ENCODE peak calls at places on chromosomes 2 and 18, in ten cellular contexts. One of them, this sample, is unnamed. For H3K36me3, the result is how much of the 10 kb centered on the place peaks cover.

GRCh38 chr2:221549143-221549542 is 23.0 kb downstream of the EPHA4 start:
- DNase-seq in tibial artery: no peak
- DNase-seq in psoas muscle: no peak
- DNase-seq in PC-3: no peak
- DNase-seq in neural progenitor cell: no peak
- DNase-seq in HCT116: no peak
- DNase-seq in Caco-2: no peak
- DNase-seq in fibroblast of lung: peak
- DNase-seq in mucosa of descending colon: no peak
- DNase-seq in transverse colon: no peak
- DNase-seq in this sample: no peak

GRCh38 chr2:188079176-188079575 is 212.5 kb upstream of the GULP1 start:
- DNase-seq in tibial artery: no peak
- DNase-seq in psoas muscle: no peak
- DNase-seq in PC-3: no peak
- DNase-seq in neural progenitor cell: no peak
- DNase-seq in HCT116: no peak
- DNase-seq in Caco-2: no peak
- DNase-seq in fibroblast of lung: peak
- DNase-seq in mucosa of descending colon: no peak
- DNase-seq in transverse colon: no peak
- DNase-seq in this sample: no peak

GRCh38 chr2:219142329-219142728 is 18.3 kb downstream of the NHEJ1 start:
- DNase-seq in tibial artery: peak
- DNase-seq in psoas muscle: peak
- DNase-seq in PC-3: peak
- DNase-seq in neural progenitor cell: no peak
- DNase-seq in HCT116: peak
- DNase-seq in Caco-2: no peak
- DNase-seq in fibroblast of lung: peak
- DNase-seq in mucosa of descending colon: no peak
- DNase-seq in transverse colon: no peak
- DNase-seq in this sample: no peak

GRCh38 chr2:171320208-171320621 is 113.6 kb downstream of the METTL8 start:
- DNase-seq in tibial artery: no peak
- DNase-seq in psoas muscle: no peak
- DNase-seq in PC-3: no peak
- DNase-seq in neural progenitor cell: no peak
- DNase-seq in HCT116: no peak
- DNase-seq in Caco-2: no peak
- DNase-seq in fibroblast of lung: no peak
- DNase-seq in mucosa of descending colon: no peak
- DNase-seq in transverse colon: no peak
- DNase-seq in this sample: no peak

GRCh38 chr2:128535928-128536327 is 217.3 kb upstream of the HS6ST1 start:
- DNase-seq in tibial artery: no peak
- DNase-seq in psoas muscle: no peak
- DNase-seq in PC-3: peak
- DNase-seq in neural progenitor cell: no peak
- DNase-seq in HCT116: peak
- DNase-seq in Caco-2: no peak
- DNase-seq in fibroblast of lung: peak
- DNase-seq in mucosa of descending colon: no peak
- DNase-seq in transverse colon: no peak
- DNase-seq in this sample: peak

GRCh38 chr18:47552783-47553182 is 301.3 kb upstream of the SKOR2 start:
- DNase-seq in tibial artery: no peak
- DNase-seq in psoas muscle: no peak
- DNase-seq in PC-3: no peak
- DNase-seq in neural progenitor cell: no peak
- DNase-seq in HCT116: no peak
- DNase-seq in Caco-2: no peak
- DNase-seq in fibroblast of lung: no peak
- DNase-seq in mucosa of descending colon: no peak
- DNase-seq in transverse colon: no peak
- DNase-seq in this sample: no peak

GRCh38 chr2:121485039-121485438 is 45.6 kb upstream of the RNU4ATAC start:
- DNase-seq in tibial artery: no peak
- DNase-seq in psoas muscle: no peak
- DNase-seq in PC-3: peak
- DNase-seq in neural progenitor cell: no peak
- DNase-seq in HCT116: no peak
- DNase-seq in Caco-2: no peak
- DNase-seq in fibroblast of lung: peak
- DNase-seq in mucosa of descending colon: no peak
- DNase-seq in transverse colon: no peak
- DNase-seq in this sample: no peak

GRCh38 chr2:127606594-127607398 is 39.2 kb upstream of the GPR17 start:
- DNase-seq in tibial artery: no peak
- DNase-seq in psoas muscle: no peak
- DNase-seq in PC-3: no peak
- DNase-seq in neural progenitor cell: no peak
- DNase-seq in HCT116: no peak
- DNase-seq in Caco-2: peak
- DNase-seq in fibroblast of lung: no peak
- DNase-seq in mucosa of descending colon: no peak
- DNase-seq in transverse colon: no peak
- DNase-seq in this sample: no peak

GRCh38 chr2:5788447-5788846 is 96.3 kb downstream of the SOX11 start:
- DNase-seq in tibial artery: no peak
- DNase-seq in psoas muscle: no peak
- DNase-seq in PC-3: no peak
- DNase-seq in neural progenitor cell: no peak
- DNase-seq in HCT116: no peak
- DNase-seq in Caco-2: no peak
- DNase-seq in fibroblast of lung: no peak
- DNase-seq in mucosa of descending colon: no peak
- DNase-seq in transverse colon: no peak
- DNase-seq in this sample: no peak

DNA sequence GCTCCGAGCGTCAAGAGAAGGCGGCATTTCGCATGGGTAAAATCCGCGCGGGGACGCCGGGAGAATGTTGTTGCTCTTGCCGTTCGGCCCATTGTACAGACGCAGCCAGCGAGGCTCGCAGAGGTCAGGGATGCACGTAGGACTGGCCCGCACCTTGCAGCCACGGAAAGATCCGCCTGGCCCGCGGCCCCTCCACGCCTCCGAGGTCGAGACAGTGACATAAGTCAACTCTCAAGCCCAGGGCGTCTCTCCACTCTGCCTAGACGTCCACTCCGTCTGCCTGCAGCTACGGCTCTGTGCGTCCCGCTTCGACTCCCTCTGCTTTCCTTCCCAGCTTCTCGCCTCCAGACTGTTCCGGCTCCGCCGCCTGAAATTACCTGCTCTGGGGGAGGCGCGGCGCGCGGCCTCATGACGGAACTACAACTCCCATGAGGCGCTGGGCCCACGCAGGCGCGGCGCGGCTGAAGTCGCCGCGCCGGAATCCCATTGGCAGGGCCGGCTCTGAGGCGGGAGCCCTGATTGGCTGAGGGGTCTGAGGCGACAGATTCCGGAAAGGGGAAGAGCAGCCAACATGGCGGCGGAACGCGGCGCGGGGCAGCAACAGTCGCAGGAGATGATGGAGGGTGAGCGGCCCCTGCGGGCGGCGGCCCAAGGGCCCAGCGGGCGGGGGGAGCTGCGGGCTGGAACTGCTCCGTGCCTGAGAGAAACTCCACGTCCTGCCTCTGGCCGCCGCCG is at the start of gene PPP1R7:
- DNase-seq in tibial artery: peak
- DNase-seq in psoas muscle: peak
- DNase-seq in PC-3: peak
- DNase-seq in neural progenitor cell: peak
- DNase-seq in HCT116: peak
- DNase-seq in Caco-2: peak
- DNase-seq in fibroblast of lung: peak
- DNase-seq in mucosa of descending colon: peak
- DNase-seq in transverse colon: peak
- DNase-seq in this sample: peak
- TF ChIP-seq CTCF in tibial artery: peak
- TF ChIP-seq CTCF in psoas muscle: no peak
- TF ChIP-seq CTCF in PC-3: no peak
- TF ChIP-seq CTCF in neural progenitor cell: peak
- TF ChIP-seq CTCF in HCT116: no peak
- TF ChIP-seq CTCF in Caco-2: no peak
- TF ChIP-seq CTCF in fibroblast of lung: no peak
- TF ChIP-seq CTCF in mucosa of descending colon: no peak
- TF ChIP-seq CTCF in transverse colon: peak
- TF ChIP-seq CTCF in this sample: no peak

GRCh38 chr2:179082697-179083096 is 32.8 kb upstream of the CCDC141 start:
- DNase-seq in tibial artery: no peak
- DNase-seq in psoas muscle: no peak
- DNase-seq in PC-3: no peak
- DNase-seq in neural progenitor cell: no peak
- DNase-seq in HCT116: no peak
- DNase-seq in Caco-2: no peak
- DNase-seq in fibroblast of lung: no peak
- DNase-seq in mucosa of descending colon: no peak
- DNase-seq in transverse colon: no peak
- DNase-seq in this sample: no peak

DNA sequence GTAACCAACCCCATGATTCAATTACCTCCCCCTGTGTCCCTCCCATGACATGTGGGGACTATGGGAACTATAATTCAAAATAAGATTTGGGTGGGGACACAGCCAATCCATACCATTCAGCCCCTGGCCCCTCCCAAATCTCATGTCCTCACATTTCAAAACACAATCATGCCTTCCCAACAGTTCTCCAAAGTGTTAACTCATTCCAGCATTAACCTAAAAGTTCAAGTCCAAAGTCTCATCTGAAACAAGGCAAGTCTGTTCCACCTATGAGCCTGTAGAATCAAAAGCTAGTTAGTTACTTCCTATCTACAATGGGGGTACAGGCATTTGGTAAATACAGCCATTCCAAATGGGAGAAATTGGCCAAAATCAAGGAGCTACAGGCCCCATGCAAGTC is 32.0 kb upstream of the CCDC141 start:
- DNase-seq in tibial artery: no peak
- DNase-seq in psoas muscle: no peak
- DNase-seq in PC-3: no peak
- DNase-seq in neural progenitor cell: no peak
- DNase-seq in HCT116: no peak
- DNase-seq in Caco-2: no peak
- DNase-seq in fibroblast of lung: no peak
- DNase-seq in mucosa of descending colon: no peak
- DNase-seq in transverse colon: no peak
- DNase-seq in this sample: no peak
- H3K4me3 ChIP-seq in tibial artery: no peak
- H3K4me3 ChIP-seq in psoas muscle: no peak
- H3K4me3 ChIP-seq in PC-3: no peak
- H3K4me3 ChIP-seq in neural progenitor cell: no peak
- H3K4me3 ChIP-seq in HCT116: no peak
- H3K4me3 ChIP-seq in Caco-2: no peak
- H3K4me3 ChIP-seq in fibroblast of lung: no peak
- H3K4me3 ChIP-seq in mucosa of descending colon: no peak
- H3K4me3 ChIP-seq in transverse colon: no peak
- H3K4me3 ChIP-seq in this sample: no peak

DNA sequence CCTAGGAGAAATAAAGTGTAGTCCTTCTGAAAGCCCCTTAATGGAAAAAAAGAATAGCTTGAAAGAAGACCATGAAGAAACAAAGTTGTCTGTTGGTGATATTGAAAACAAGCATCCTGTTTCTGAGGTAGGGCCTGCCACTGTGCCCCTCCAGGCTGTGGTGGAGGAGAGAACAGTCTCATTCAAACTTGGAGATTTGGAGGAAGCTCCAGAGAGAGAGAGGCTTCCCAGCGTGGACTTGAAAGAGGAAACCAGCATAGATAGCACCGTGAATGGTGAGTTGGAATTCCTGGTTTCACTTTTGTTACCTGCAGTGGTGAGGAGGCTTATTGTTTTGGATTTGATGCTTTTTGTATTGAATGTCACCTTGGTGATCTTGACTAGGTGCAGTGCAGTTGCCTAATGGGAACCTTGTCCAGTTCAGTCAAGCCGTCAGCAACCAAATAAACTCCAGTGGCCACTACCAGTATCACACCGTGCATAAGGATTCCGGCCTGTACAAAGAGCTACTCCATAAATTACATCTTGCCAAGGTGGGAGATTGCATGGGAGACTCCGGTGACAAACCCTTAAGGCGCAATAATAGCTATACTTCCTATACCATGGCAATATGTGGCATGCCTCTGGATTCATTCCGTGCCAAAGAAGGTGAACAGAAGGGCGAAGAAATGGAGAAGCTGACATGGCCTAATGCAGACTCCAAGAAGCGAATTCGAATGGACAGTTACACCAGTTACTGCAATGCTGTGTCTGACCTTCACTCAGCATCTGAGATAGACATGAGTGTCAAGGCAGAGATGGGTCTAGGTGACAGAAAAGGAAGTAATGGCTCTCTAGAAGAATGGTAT is 13.3 kb downstream of the SLC20A1 start:
- DNase-seq in tibial artery: no peak
- DNase-seq in psoas muscle: no peak
- DNase-seq in PC-3: peak
- DNase-seq in neural progenitor cell: no peak
- DNase-seq in HCT116: no peak
- DNase-seq in Caco-2: no peak
- DNase-seq in fibroblast of lung: no peak
- DNase-seq in mucosa of descending colon: no peak
- DNase-seq in transverse colon: no peak
- DNase-seq in this sample: no peak
- H3K36me3 ChIP-seq in tibial artery: half or more
- H3K36me3 ChIP-seq in psoas muscle: half or more
- H3K36me3 ChIP-seq in PC-3: half or more
- H3K36me3 ChIP-seq in neural progenitor cell: under half
- H3K36me3 ChIP-seq in HCT116: half or more
- H3K36me3 ChIP-seq in Caco-2: under half
- H3K36me3 ChIP-seq in fibroblast of lung: under half
- H3K36me3 ChIP-seq in mucosa of descending colon: under half
- H3K36me3 ChIP-seq in transverse colon: under half
- H3K36me3 ChIP-seq in this sample: half or more

GRCh38 chr18:52636536-52636935 is 296.5 kb downstream of the DCC start:
- DNase-seq in tibial artery: no peak
- DNase-seq in psoas muscle: no peak
- DNase-seq in PC-3: no peak
- DNase-seq in neural progenitor cell: no peak
- DNase-seq in HCT116: no peak
- DNase-seq in Caco-2: no peak
- DNase-seq in fibroblast of lung: no peak
- DNase-seq in mucosa of descending colon: peak
- DNase-seq in transverse colon: peak
- DNase-seq in this sample: peak
- TF ChIP-seq CTCF in tibial artery: no peak
- TF ChIP-seq CTCF in psoas muscle: no peak
- TF ChIP-seq CTCF in PC-3: no peak
- TF ChIP-seq CTCF in neural progenitor cell: no peak
- TF ChIP-seq CTCF in HCT116: no peak
- TF ChIP-seq CTCF in Caco-2: no peak
- TF ChIP-seq CTCF in fibroblast of lung: no peak
- TF ChIP-seq CTCF in mucosa of descending colon: no peak
- TF ChIP-seq CTCF in transverse colon: no peak
- TF ChIP-seq CTCF in this sample: peak